ENCODE peak calls at places on chromosome 14, in five cellular contexts. One of them, this sample, is unnamed.
A peak's percentile ranks its signal among the peaks of the same experiment; 100 is the strongest.

GRCh38 chr14:47438650-47439140 is 236.7 kb downstream of the MDGA2 start:
- DNase-seq in K562: no peak
- DNase-seq in prostate gland: no peak
- DNase-seq in cardiac muscle cell: peak; percentile 0
- DNase-seq in transverse colon: no peak
- DNase-seq in this sample: no peak

GRCh38 chr14:69648480-69649414 is 37.4 kb downstream of the SUSD6 start:
- DNase-seq in K562: no peak
- DNase-seq in prostate gland: no peak
- DNase-seq in cardiac muscle cell: peak; percentile 40
- DNase-seq in transverse colon: no peak
- DNase-seq in this sample: no peak

GRCh38 chr14:22646570-22647254 is 2.6 kb upstream of the OR6J1 start:
- DNase-seq in K562: no peak
- DNase-seq in prostate gland: no peak
- DNase-seq in cardiac muscle cell: peak; percentile 79
- DNase-seq in transverse colon: no peak
- DNase-seq in this sample: no peak

GRCh38 chr14:97523936-97524335 is 726.8 kb downstream of the VRK1 start:
- DNase-seq in K562: no peak
- DNase-seq in prostate gland: no peak
- DNase-seq in cardiac muscle cell: no peak
- DNase-seq in transverse colon: no peak
- DNase-seq in this sample: no peak

GRCh38 chr14:29717906-29718305 is 209.7 kb downstream of the PRKD1 start:
- DNase-seq in K562: no peak
- DNase-seq in prostate gland: no peak
- DNase-seq in cardiac muscle cell: no peak
- DNase-seq in transverse colon: no peak
- DNase-seq in this sample: no peak

GRCh38 chr14:65850429-65851145 is 438.1 kb downstream of the FUT8 start:
- DNase-seq in K562: no peak
- DNase-seq in prostate gland: no peak
- DNase-seq in cardiac muscle cell: no peak
- DNase-seq in transverse colon: peak; percentile 14
- DNase-seq in this sample: no peak

GRCh38 chr14:95319312-95320075 is at the start of gene CLMN:
- DNase-seq in K562: peak; percentile 70
- DNase-seq in prostate gland: peak; percentile 36
- DNase-seq in cardiac muscle cell: peak; percentile 38
- DNase-seq in transverse colon: peak; percentile 61
- DNase-seq in this sample: peak; percentile 44

GRCh38 chr14:106308839-106309389 is 782.5 kb downstream of the TMEM121 start:
- DNase-seq in K562: peak; percentile 37
- DNase-seq in prostate gland: no peak
- DNase-seq in cardiac muscle cell: no peak
- DNase-seq in transverse colon: peak; percentile 57
- DNase-seq in this sample: no peak

GRCh38 chr14:37114559-37114958 is 57.8 kb downstream of the SLC25A21 start:
- DNase-seq in K562: no peak
- DNase-seq in prostate gland: no peak
- DNase-seq in cardiac muscle cell: no peak
- DNase-seq in transverse colon: no peak
- DNase-seq in this sample: no peak

GRCh38 chr14:103973354-103973753 is 31.0 kb upstream of the RD3L start:
- DNase-seq in K562: peak; percentile 37
- DNase-seq in prostate gland: no peak
- DNase-seq in cardiac muscle cell: peak; percentile 1
- DNase-seq in transverse colon: no peak
- DNase-seq in this sample: no peak

GRCh38 chr14:106044949-106045596 is 518.7 kb downstream of the TMEM121 start:
- DNase-seq in K562: peak; percentile 40
- DNase-seq in prostate gland: no peak
- DNase-seq in cardiac muscle cell: no peak
- DNase-seq in transverse colon: peak; percentile 64
- DNase-seq in this sample: peak; percentile 31

GRCh38 chr14:33657478-33657877 is 293.4 kb downstream of the EGLN3 start:
- DNase-seq in K562: no peak
- DNase-seq in prostate gland: no peak
- DNase-seq in cardiac muscle cell: peak; percentile 29
- DNase-seq in transverse colon: no peak
- DNase-seq in this sample: no peak

GRCh38 chr14:81384900-81385299 is 15.2 kb downstream of the STON2 start:
- DNase-seq in K562: no peak
- DNase-seq in prostate gland: no peak
- DNase-seq in cardiac muscle cell: peak; percentile 56
- DNase-seq in transverse colon: no peak
- DNase-seq in this sample: no peak

GRCh38 chr14:105196228-105196960 is 15.3 kb upstream of the NUDT14 start:
- DNase-seq in K562: peak; percentile 36
- DNase-seq in prostate gland: no peak
- DNase-seq in cardiac muscle cell: no peak
- DNase-seq in transverse colon: no peak
- DNase-seq in this sample: peak; percentile 74

GRCh38 chr14:105178868-105179140 is 2.3 kb downstream of the NUDT14 start:
- DNase-seq in K562: no peak
- DNase-seq in prostate gland: no peak
- DNase-seq in cardiac muscle cell: no peak
- DNase-seq in transverse colon: no peak
- DNase-seq in this sample: no peak

GRCh38 chr14:100019156-100019882 is 45.9 kb upstream of the EVL start:
- DNase-seq in K562: peak; percentile 32
- DNase-seq in prostate gland: no peak
- DNase-seq in cardiac muscle cell: peak; percentile 46
- DNase-seq in transverse colon: no peak
- DNase-seq in this sample: no peak

GRCh38 chr14:31069343-31069742 is 43.2 kb upstream of the STRN3 start:
- DNase-seq in K562: no peak
- DNase-seq in prostate gland: no peak
- DNase-seq in cardiac muscle cell: no peak
- DNase-seq in transverse colon: no peak
- DNase-seq in this sample: no peak

GRCh38 chr14:61451891-61452400 is 130.6 kb downstream of the PRKCH start:
- DNase-seq in K562: no peak
- DNase-seq in prostate gland: no peak
- DNase-seq in cardiac muscle cell: no peak
- DNase-seq in transverse colon: no peak
- DNase-seq in this sample: no peak

GRCh38 chr14:47391105-47391504 is 284.3 kb downstream of the MDGA2 start:
- DNase-seq in K562: no peak
- DNase-seq in prostate gland: no peak
- DNase-seq in cardiac muscle cell: no peak
- DNase-seq in transverse colon: no peak
- DNase-seq in this sample: no peak

GRCh38 chr14:79260406-79260805 is 950.9 kb downstream of the DIO2 start:
- DNase-seq in K562: no peak
- DNase-seq in prostate gland: no peak
- DNase-seq in cardiac muscle cell: no peak
- DNase-seq in transverse colon: no peak
- DNase-seq in this sample: no peak

GRCh38 chr14:85273952-85274351 is 256.0 kb upstream of the FLRT2 start:
- DNase-seq in K562: no peak
- DNase-seq in prostate gland: no peak
- DNase-seq in cardiac muscle cell: no peak
- DNase-seq in transverse colon: no peak
- DNase-seq in this sample: no peak

GRCh38 chr14:68501621-68502052 is 291.2 kb downstream of the ZFP36L1 start:
- DNase-seq in K562: no peak
- DNase-seq in prostate gland: no peak
- DNase-seq in cardiac muscle cell: peak; percentile 51
- DNase-seq in transverse colon: no peak
- DNase-seq in this sample: peak; percentile 41
- TF ChIP-seq CTCF in K562: no peak
- TF ChIP-seq CTCF in prostate gland: no peak
- TF ChIP-seq CTCF in cardiac muscle cell: no peak
- TF ChIP-seq CTCF in transverse colon: no peak
- TF ChIP-seq CTCF in this sample: no peak

GRCh38 chr14:75724414-75725204 is 63.6 kb downstream of the TTLL5 start:
- DNase-seq in K562: no peak
- DNase-seq in prostate gland: no peak
- DNase-seq in cardiac muscle cell: no peak
- DNase-seq in transverse colon: no peak
- DNase-seq in this sample: peak; percentile 60
- H3K4me1 ChIP-seq in K562: no peaks in the 10 kb centered on the region
- H3K4me1 ChIP-seq in prostate gland: peaks cover 9% of the 10 kb centered on the region
- H3K4me1 ChIP-seq in cardiac muscle cell: no peaks in the 10 kb centered on the region
- H3K4me1 ChIP-seq in transverse colon: peaks cover 4% of the 10 kb centered on the region
- H3K4me1 ChIP-seq in this sample: peaks cover 46% of the 10 kb centered on the region

DNA sequence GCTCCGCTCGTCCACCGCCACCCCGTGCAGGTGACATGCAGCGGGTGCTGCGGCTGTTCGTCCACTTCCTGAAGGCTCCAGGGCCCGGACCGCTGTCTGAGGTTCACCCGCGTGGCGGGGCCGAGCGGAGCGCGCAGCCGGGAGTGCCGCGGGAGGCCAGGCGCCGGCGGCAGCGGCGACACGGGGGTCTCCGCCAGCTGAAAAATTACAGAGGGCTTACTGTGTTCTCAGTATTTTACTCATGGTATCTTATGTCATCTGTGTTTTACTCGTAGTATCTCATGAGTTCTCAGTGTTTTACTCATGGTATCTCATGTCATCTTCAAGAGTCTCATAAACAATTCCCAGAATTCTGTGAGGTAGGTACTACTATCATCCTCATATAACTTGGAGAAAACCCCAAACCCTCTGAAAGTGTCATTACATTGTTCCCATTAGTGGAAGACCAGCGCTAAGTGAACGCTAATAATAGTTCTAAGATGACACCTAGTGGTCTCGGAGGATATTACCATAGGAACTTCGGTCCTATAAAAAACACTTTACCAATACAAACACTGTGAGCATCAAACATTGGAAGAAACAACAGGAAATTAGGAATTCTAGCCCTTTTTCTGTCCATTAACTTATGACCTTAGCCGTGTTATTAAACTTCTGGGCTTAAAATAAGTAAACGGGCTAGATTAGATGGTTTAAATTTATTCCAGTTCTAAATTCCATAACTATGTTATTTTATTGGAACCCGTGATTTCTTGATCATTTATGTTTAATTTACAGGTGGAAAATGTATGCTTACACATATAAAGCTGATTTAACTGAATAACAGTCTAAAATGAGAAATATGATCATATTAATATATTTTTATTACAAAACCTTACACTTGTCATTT is 32.4 kb downstream of the AK7 start:
- DNase-seq in K562: peak; percentile 32
- DNase-seq in prostate gland: peak; percentile 50
- DNase-seq in cardiac muscle cell: peak; percentile 84
- DNase-seq in transverse colon: peak; percentile 48
- DNase-seq in this sample: peak; percentile 41
- H3K4me3 ChIP-seq in K562: peak overlapping the region; percentile 30
- H3K4me3 ChIP-seq in prostate gland: peak overlapping the region; percentile 14
- H3K4me3 ChIP-seq in cardiac muscle cell: no peak overlapping the region
- H3K4me3 ChIP-seq in transverse colon: peak overlapping the region; percentile 12
- H3K4me3 ChIP-seq in this sample: peak overlapping the region; percentile 48

DNA sequence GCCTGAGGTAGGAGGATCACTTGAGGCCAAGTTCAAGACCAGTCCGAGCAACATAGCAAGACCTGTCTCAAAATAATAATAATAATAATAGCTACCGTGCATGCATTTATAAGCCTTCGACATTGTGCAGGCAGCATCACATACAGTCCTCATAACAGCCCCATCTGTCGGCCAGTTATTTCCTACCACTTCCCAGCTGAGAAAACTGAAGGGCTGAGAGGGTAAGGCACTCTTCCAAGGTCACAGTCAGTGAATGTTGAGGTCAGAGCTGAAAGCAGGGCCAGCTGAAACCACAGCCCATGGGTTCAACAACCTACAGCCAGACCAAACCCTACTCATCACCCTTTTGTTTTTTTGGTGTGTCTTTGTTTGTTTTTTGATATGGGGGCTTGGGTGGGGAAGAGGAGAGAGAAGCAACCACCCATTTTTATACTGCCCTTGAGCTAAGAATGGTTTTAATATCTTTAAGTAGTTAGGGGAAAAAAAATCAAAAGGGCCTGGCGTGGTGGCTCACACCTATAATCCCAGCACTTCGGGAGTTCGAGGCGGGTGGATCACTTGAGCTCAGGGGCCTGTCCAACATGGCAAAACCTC is 16.8 kb upstream of the ITPK1 start:
- DNase-seq in K562: no peak
- DNase-seq in prostate gland: no peak
- DNase-seq in cardiac muscle cell: peak; percentile 53
- DNase-seq in transverse colon: no peak
- DNase-seq in this sample: peak; percentile 56
- TF ChIP-seq CTCF in K562: peak; percentile 43
- TF ChIP-seq CTCF in prostate gland: peak; percentile 26
- TF ChIP-seq CTCF in cardiac muscle cell: peak; percentile 48
- TF ChIP-seq CTCF in transverse colon: peak; percentile 51
- TF ChIP-seq CTCF in this sample: no peak

DNA sequence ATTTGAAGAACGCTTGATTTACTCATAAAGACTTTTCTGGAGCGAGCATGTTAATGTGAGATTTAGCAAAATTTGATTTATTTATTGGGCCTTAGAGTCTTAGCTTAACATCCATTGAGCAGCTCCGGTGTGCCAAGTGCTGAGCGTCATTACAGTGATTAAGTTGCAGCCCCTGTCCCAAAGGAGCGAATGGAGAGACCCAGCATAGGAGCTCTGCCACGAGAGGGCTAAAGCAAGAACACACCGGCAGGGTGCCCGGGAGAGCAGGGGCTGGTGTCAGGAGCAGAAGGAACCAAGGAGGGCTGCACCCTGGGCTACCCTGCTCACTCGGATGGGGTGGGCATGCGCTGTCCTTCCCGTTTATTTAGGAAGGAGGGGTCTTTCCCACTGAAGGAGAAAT is 50.6 kb downstream of the PPP2R5C start:
- DNase-seq in K562: no peak
- DNase-seq in prostate gland: no peak
- DNase-seq in cardiac muscle cell: no peak
- DNase-seq in transverse colon: peak; percentile 43
- DNase-seq in this sample: peak; percentile 25
- H3K4me1 ChIP-seq in K562: peaks cover 55% of the 10 kb centered on the region
- H3K4me1 ChIP-seq in prostate gland: peaks cover 12% of the 10 kb centered on the region
- H3K4me1 ChIP-seq in cardiac muscle cell: peaks cover 22% of the 10 kb centered on the region
- H3K4me1 ChIP-seq in transverse colon: peaks cover 37% of the 10 kb centered on the region
- H3K4me1 ChIP-seq in this sample: peaks cover 49% of the 10 kb centered on the region

GRCh38 chr14:91229743-91230200 is 14.7 kb downstream of the GPR68 start:
- DNase-seq in K562: no peak
- DNase-seq in prostate gland: no peak
- DNase-seq in cardiac muscle cell: peak; percentile 47
- DNase-seq in transverse colon: peak; percentile 48
- DNase-seq in this sample: no peak

GRCh38 chr14:91230363-91231035 is 14.0 kb downstream of the GPR68 start:
- DNase-seq in K562: no peak
- DNase-seq in prostate gland: no peak
- DNase-seq in cardiac muscle cell: no peak
- DNase-seq in transverse colon: no peak
- DNase-seq in this sample: no peak

GRCh38 chr14:91228112-91229004 is 16.1 kb downstream of the GPR68 start:
- DNase-seq in K562: peak; percentile 48
- DNase-seq in prostate gland: no peak
- DNase-seq in cardiac muscle cell: peak; percentile 39
- DNase-seq in transverse colon: no peak
- DNase-seq in this sample: no peak

GRCh38 chr14:91227183-91227628 is 17.3 kb downstream of the GPR68 start:
- DNase-seq in K562: no peak
- DNase-seq in prostate gland: no peak
- DNase-seq in cardiac muscle cell: no peak
- DNase-seq in transverse colon: no peak
- DNase-seq in this sample: no peak

GRCh38 chr14:91229005-91229382 is 15.5 kb downstream of the GPR68 start:
- DNase-seq in K562: no peak
- DNase-seq in prostate gland: no peak
- DNase-seq in cardiac muscle cell: no peak
- DNase-seq in transverse colon: no peak
- DNase-seq in this sample: no peak
- H3K4me3 ChIP-seq in K562: no peak overlapping the region
- H3K4me3 ChIP-seq in prostate gland: no peak overlapping the region
- H3K4me3 ChIP-seq in cardiac muscle cell: no peak overlapping the region
- H3K4me3 ChIP-seq in transverse colon: no peak overlapping the region
- H3K4me3 ChIP-seq in this sample: no peak overlapping the region

GRCh38 chr14:75292886-75293285 is 14.3 kb downstream of the FOS start:
- DNase-seq in K562: no peak
- DNase-seq in prostate gland: no peak
- DNase-seq in cardiac muscle cell: no peak
- DNase-seq in transverse colon: peak; percentile 6
- DNase-seq in this sample: no peak
- TF ChIP-seq CTCF in K562: no peak
- TF ChIP-seq CTCF in prostate gland: no peak
- TF ChIP-seq CTCF in cardiac muscle cell: no peak
- TF ChIP-seq CTCF in transverse colon: no peak
- TF ChIP-seq CTCF in this sample: no peak

This sample was measured in heart right ventricle.